ENCODE peak calls at places on chromosome 18, in seven cellular contexts. One of them, this sample, is unnamed. For H3K4me1, the result is how much of the 10 kb centered on the place peaks cover.

GRCh38 chr18:58639751-58640427 is 11.0 kb upstream of the ALPK2 start:
- DNase-seq in adrenal gland: no peak
- DNase-seq in tibial nerve: no peak
- DNase-seq in heart left ventricle: no peak
- DNase-seq in stomach: no peak
- DNase-seq in ovary: no peak
- DNase-seq in spleen: no peak
- DNase-seq in this sample: no peak

GRCh38 chr18:28109781-28110460 is 67.0 kb downstream of the CDH2 start:
- DNase-seq in ovary: no peak
- DNase-seq in adrenal gland: no peak
- DNase-seq in tibial nerve: no peak
- DNase-seq in heart left ventricle: no peak
- DNase-seq in spleen: no peak
- DNase-seq in stomach: no peak
- DNase-seq in this sample: no peak

GRCh38 chr18:2559249-2559648 is 12.1 kb downstream of the METTL4 start:
- DNase-seq in heart left ventricle: no peak
- DNase-seq in spleen: no peak
- DNase-seq in tibial nerve: no peak
- DNase-seq in stomach: no peak
- DNase-seq in ovary: no peak
- DNase-seq in adrenal gland: no peak
- DNase-seq in this sample: no peak

GRCh38 chr18:36899289-36899688 is 70.4 kb downstream of the KIAA1328 start:
- DNase-seq in tibial nerve: no peak
- DNase-seq in stomach: no peak
- DNase-seq in adrenal gland: no peak
- DNase-seq in spleen: no peak
- DNase-seq in heart left ventricle: no peak
- DNase-seq in ovary: no peak
- DNase-seq in this sample: no peak

GRCh38 chr18:60485207-60485606 is 112.6 kb upstream of the MC4R start:
- DNase-seq in tibial nerve: no peak
- DNase-seq in spleen: no peak
- DNase-seq in ovary: no peak
- DNase-seq in heart left ventricle: no peak
- DNase-seq in stomach: no peak
- DNase-seq in adrenal gland: no peak
- DNase-seq in this sample: no peak

GRCh38 chr18:30358545-30358944 is 684.0 kb downstream of the DSC3 start:
- DNase-seq in spleen: no peak
- DNase-seq in stomach: no peak
- DNase-seq in tibial nerve: no peak
- DNase-seq in ovary: no peak
- DNase-seq in heart left ventricle: no peak
- DNase-seq in adrenal gland: no peak
- DNase-seq in this sample: no peak

GRCh38 chr18:23545247-23545789 is 41.0 kb downstream of the NPC1 start:
- DNase-seq in ovary: no peak
- DNase-seq in stomach: no peak
- DNase-seq in spleen: no peak
- DNase-seq in adrenal gland: no peak
- DNase-seq in tibial nerve: no peak
- DNase-seq in heart left ventricle: no peak
- DNase-seq in this sample: no peak

GRCh38 chr18:21265971-21266673 is 24.1 kb downstream of the GREB1L start:
- DNase-seq in tibial nerve: no peak
- DNase-seq in spleen: no peak
- DNase-seq in heart left ventricle: no peak
- DNase-seq in ovary: no peak
- DNase-seq in adrenal gland: no peak
- DNase-seq in stomach: no peak
- DNase-seq in this sample: no peak

GRCh38 chr18:70172225-70172624 is 33.3 kb downstream of the RTTN start:
- DNase-seq in tibial nerve: no peak
- DNase-seq in heart left ventricle: no peak
- DNase-seq in adrenal gland: no peak
- DNase-seq in ovary: no peak
- DNase-seq in stomach: no peak
- DNase-seq in spleen: no peak
- DNase-seq in this sample: no peak

GRCh38 chr18:55319517-55319905 is 268.5 kb downstream of the TCF4 start:
- DNase-seq in adrenal gland: no peak
- DNase-seq in stomach: no peak
- DNase-seq in ovary: no peak
- DNase-seq in tibial nerve: no peak
- DNase-seq in heart left ventricle: no peak
- DNase-seq in spleen: no peak
- DNase-seq in this sample: no peak

GRCh38 chr18:25137133-25137472 is 214.9 kb downstream of the ZNF521 start:
- DNase-seq in spleen: no peak
- DNase-seq in tibial nerve: no peak
- DNase-seq in ovary: no peak
- DNase-seq in stomach: no peak
- DNase-seq in adrenal gland: no peak
- DNase-seq in heart left ventricle: no peak
- DNase-seq in this sample: no peak

GRCh38 chr18:28159055-28159454 is 17.9 kb downstream of the CDH2 start:
- DNase-seq in spleen: no peak
- DNase-seq in adrenal gland: no peak
- DNase-seq in ovary: no peak
- DNase-seq in stomach: no peak
- DNase-seq in tibial nerve: no peak
- DNase-seq in heart left ventricle: no peak
- DNase-seq in this sample: no peak

GRCh38 chr18:73408434-73408833 is 540.6 kb upstream of the NETO1 start:
- DNase-seq in tibial nerve: no peak
- DNase-seq in stomach: no peak
- DNase-seq in ovary: no peak
- DNase-seq in heart left ventricle: no peak
- DNase-seq in adrenal gland: no peak
- DNase-seq in spleen: no peak
- DNase-seq in this sample: no peak

GRCh38 chr18:3723554-3723953 is 273.6 kb downstream of the TGIF1 start:
- DNase-seq in spleen: no peak
- DNase-seq in adrenal gland: peak
- DNase-seq in stomach: no peak
- DNase-seq in tibial nerve: no peak
- DNase-seq in heart left ventricle: no peak
- DNase-seq in ovary: no peak
- DNase-seq in this sample: no peak

GRCh38 chr18:41113885-41114482 is 841.0 kb upstream of the PIK3C3 start:
- DNase-seq in tibial nerve: no peak
- DNase-seq in ovary: no peak
- DNase-seq in adrenal gland: no peak
- DNase-seq in heart left ventricle: no peak
- DNase-seq in stomach: no peak
- DNase-seq in spleen: no peak
- DNase-seq in this sample: no peak

GRCh38 chr18:8397034-8397433 is 212.2 kb upstream of the RAB12 start:
- DNase-seq in heart left ventricle: no peak
- DNase-seq in adrenal gland: no peak
- DNase-seq in tibial nerve: no peak
- DNase-seq in spleen: no peak
- DNase-seq in ovary: no peak
- DNase-seq in stomach: no peak
- DNase-seq in this sample: no peak

GRCh38 chr18:58868440-58868839 is 3.8 kb downstream of the ZNF532 start:
- DNase-seq in spleen: no peak
- DNase-seq in ovary: no peak
- DNase-seq in adrenal gland: no peak
- DNase-seq in stomach: no peak
- DNase-seq in heart left ventricle: no peak
- DNase-seq in tibial nerve: no peak
- DNase-seq in this sample: no peak

GRCh38 chr18:12748671-12749070 is 45.8 kb downstream of the PSMG2 start:
- DNase-seq in ovary: no peak
- DNase-seq in heart left ventricle: no peak
- DNase-seq in tibial nerve: no peak
- DNase-seq in adrenal gland: no peak
- DNase-seq in stomach: no peak
- DNase-seq in spleen: no peak
- DNase-seq in this sample: no peak

GRCh38 chr18:45059695-45060094 is 379.0 kb downstream of the SETBP1 start:
- DNase-seq in tibial nerve: no peak
- DNase-seq in ovary: no peak
- DNase-seq in stomach: no peak
- DNase-seq in heart left ventricle: no peak
- DNase-seq in spleen: no peak
- DNase-seq in adrenal gland: no peak
- DNase-seq in this sample: no peak

DNA sequence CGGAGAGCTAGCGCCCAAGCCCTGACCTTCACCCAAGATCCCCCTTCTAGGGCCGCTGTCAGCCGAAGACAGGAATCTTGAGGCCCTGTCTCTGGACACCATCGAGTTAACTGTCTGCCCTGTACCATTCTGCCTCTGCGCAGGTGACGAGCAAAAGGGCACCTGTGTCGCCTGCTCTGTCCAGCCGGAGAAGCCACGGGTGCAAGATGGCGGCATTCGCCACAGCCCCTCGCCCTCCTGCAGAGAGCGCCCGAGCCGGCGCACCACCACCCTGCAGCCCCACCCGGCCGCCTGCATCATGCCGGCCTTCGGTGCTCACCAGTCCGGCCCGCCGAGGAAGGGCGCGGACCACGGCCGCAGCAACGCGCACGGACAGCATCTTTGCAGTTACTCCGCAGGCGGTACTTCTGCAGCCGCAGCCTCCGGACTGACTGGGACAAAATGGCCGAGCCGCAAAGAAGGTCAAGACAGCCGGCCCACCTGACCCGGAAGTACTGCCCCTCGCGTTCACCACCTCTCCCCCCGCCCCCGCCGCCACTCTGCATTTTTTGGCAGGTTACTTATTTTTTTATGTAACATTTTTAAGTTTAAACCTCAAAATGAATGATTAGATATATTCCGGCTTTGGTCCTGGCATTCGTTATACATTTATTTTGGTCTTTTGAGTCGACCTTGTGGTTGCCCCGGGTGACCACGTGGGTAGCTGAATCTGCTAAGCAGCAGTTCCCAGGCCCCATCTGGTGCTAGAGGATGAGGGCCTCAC is at the start of gene ATP5F1A:
- DNase-seq in spleen: peak
- DNase-seq in adrenal gland: peak
- DNase-seq in tibial nerve: peak
- DNase-seq in heart left ventricle: peak
- DNase-seq in ovary: peak
- DNase-seq in stomach: peak
- DNase-seq in this sample: peak
- TF ChIP-seq POLR2A in spleen: no peak
- TF ChIP-seq POLR2A in adrenal gland: peak
- TF ChIP-seq POLR2A in tibial nerve: peak
- TF ChIP-seq POLR2A in heart left ventricle: peak
- TF ChIP-seq POLR2A in ovary: peak
- TF ChIP-seq POLR2A in stomach: no peak
- TF ChIP-seq POLR2A in this sample: peak

GRCh38 chr18:10190564-10190963 is 263.9 kb upstream of the APCDD1 start:
- DNase-seq in heart left ventricle: no peak
- DNase-seq in spleen: no peak
- DNase-seq in ovary: no peak
- DNase-seq in adrenal gland: no peak
- DNase-seq in stomach: no peak
- DNase-seq in tibial nerve: no peak
- DNase-seq in this sample: no peak
- H3K4me1 ChIP-seq in heart left ventricle: under half
- H3K4me1 ChIP-seq in spleen: under half
- H3K4me1 ChIP-seq in ovary: under half
- H3K4me1 ChIP-seq in adrenal gland: under half
- H3K4me1 ChIP-seq in stomach: under half
- H3K4me1 ChIP-seq in tibial nerve: under half
- H3K4me1 ChIP-seq in this sample: under half

DNA sequence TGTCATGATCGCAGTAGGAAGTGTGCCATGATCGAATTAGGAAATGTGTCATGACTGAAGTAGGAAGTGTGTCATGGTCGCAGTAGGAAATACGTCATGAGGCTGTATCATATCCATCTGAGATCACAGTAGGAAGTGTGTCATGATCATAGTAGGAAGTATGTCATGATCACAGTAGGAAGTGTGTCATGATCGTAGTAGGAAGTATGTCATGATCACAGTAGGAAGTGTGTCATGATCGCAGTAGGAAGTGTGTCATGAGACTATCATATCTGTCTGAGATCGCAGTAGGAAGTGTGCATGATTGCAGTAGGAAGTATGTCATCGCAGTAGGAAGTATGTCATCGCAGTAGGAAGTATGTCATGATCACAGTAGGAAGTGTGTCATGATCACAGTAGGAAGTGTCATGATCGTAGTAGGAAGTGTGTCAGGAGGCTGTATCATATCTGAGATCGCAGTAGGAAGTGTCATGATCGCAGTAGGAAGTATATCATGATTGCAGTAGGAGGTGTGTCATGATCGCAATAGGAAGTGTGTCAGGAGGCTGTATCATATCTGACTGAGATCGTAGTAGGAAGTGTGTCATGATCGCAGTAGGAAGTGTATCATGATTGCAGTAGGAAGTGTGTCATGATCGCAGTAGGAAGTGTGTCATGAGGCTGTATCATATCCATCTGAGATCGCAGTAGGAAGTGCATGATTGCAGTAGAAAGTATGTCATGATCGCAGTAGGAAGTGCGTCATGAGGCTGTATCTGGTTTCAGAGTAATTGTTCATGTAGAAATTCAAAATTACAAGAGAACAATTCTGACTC is 56.4 kb upstream of the NFATC1 start:
- DNase-seq in ovary: no peak
- DNase-seq in heart left ventricle: no peak
- DNase-seq in adrenal gland: no peak
- DNase-seq in stomach: no peak
- DNase-seq in spleen: no peak
- DNase-seq in tibial nerve: no peak
- DNase-seq in this sample: no peak
- TF ChIP-seq POLR2A in ovary: no peak
- TF ChIP-seq POLR2A in heart left ventricle: no peak
- TF ChIP-seq POLR2A in adrenal gland: no peak
- TF ChIP-seq POLR2A in stomach: no peak
- TF ChIP-seq POLR2A in spleen: no peak
- TF ChIP-seq POLR2A in tibial nerve: no peak
- TF ChIP-seq POLR2A in this sample: no peak

DNA sequence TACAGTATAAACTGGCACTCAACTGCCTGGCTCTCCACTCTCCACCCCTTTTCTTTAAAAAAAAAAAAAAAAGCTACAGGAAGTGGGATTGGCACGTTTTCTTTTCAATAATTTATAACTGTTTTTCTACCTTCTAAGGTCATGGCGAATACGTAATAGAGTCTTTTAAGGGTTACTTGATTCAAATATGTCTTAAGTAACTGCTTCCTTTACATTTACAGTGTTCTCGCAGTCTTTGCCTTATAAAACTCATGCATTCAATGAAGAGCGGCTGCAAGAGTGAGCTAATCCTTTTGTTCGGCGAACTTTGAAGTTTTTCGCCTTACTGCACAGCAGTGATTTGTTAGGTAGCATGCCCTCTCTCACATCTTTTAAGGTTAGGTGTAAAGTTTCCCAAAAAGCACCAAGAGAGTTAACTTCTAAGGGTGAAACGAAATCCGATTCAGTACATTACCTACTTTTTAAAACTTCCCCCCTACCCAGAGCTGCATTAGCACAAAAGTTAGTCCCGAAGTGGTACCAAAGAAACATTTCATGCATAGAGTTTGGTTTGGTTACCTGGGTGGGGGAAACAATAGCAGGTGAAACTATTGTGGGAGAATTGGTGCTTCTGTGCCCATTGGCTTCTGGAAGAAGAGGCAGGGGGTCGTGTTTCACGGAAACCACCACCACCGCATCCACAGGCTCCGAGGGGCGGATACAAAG is 2.0 kb downstream of the KCTD1 start:
- DNase-seq in adrenal gland: no peak
- DNase-seq in spleen: no peak
- DNase-seq in ovary: no peak
- DNase-seq in heart left ventricle: no peak
- DNase-seq in stomach: no peak
- DNase-seq in tibial nerve: no peak
- DNase-seq in this sample: no peak
- H3K4me1 ChIP-seq in adrenal gland: half or more
- H3K4me1 ChIP-seq in spleen: half or more
- H3K4me1 ChIP-seq in ovary: under half
- H3K4me1 ChIP-seq in heart left ventricle: under half
- H3K4me1 ChIP-seq in stomach: half or more
- H3K4me1 ChIP-seq in tibial nerve: half or more
- H3K4me1 ChIP-seq in this sample: half or more

This sample was measured in gastrocnemius medialis.